ENCODE peak calls at places on chromosome 18, in eight cellular contexts. N, A, P, T, O, C, U and Z are unnamed samples.

GRCh38 chr18:22194151-22194598 is 24.8 kb downstream of the GATA6 start:
- DNase-seq in N (no peak), A (no peak), P (peak; percentile 51), T (no peak), O (no peak), C (no peak), U (peak; percentile 72), Z (no peak)

GRCh38 chr18:32383040-32383819 is 87.5 kb downstream of the GAREM1 start:
- DNase-seq in N (peak; percentile 38), A (no peak), P (no peak), T (no peak), O (peak; percentile 53), C (no peak), U (peak; percentile 71), Z (no peak)

GRCh38 chr18:8167673-8168072 is 441.6 kb upstream of the RAB12 start:
- DNase-seq in N (no peak), A (no peak), P (no peak), T (no peak), O (no peak), C (no peak), U (no peak), Z (no peak)

GRCh38 chr18:379665-380356 is 112.0 kb upstream of the THOC1 start:
- DNase-seq in N (no peak), A (no peak), P (peak; percentile 27), T (no peak), O (no peak), C (no peak), U (no peak), Z (peak; percentile 64)

GRCh38 chr18:13436596-13436995 is 218.0 kb downstream of the LDLRAD4 start:
- DNase-seq in N (no peak), A (no peak), P (no peak), T (no peak), O (no peak), C (no peak), U (no peak), Z (no peak)

GRCh38 chr18:51110073-51110797 is 80.2 kb downstream of the SMAD4 start:
- DNase-seq in N (peak; percentile 35), A (peak; percentile 91), P (peak; percentile 55), T (peak; percentile 92), O (no peak), C (no peak), U (peak; percentile 98), Z (peak; percentile 60)

GRCh38 chr18:55502346-55502710 is 85.7 kb downstream of the TCF4 start:
- DNase-seq in N (no peak), A (no peak), P (no peak), T (no peak), O (no peak), C (no peak), U (peak; percentile 34), Z (no peak)

GRCh38 chr18:45777393-45777792 is 48.1 kb upstream of the SIGLEC15 start:
- DNase-seq in N (no peak), A (no peak), P (no peak), T (no peak), O (no peak), C (no peak), U (peak; percentile 92), Z (no peak)

GRCh38 chr18:55833543-55833942 is 245.6 kb upstream of the TCF4 start:
- DNase-seq in N (no peak), A (no peak), P (no peak), T (no peak), O (peak; percentile 93), C (no peak), U (peak; percentile 88), Z (no peak)

GRCh38 chr18:62809900-62810299 is 94.6 kb downstream of the PHLPP1 start:
- DNase-seq in N (no peak), A (no peak), P (no peak), T (no peak), O (no peak), C (no peak), U (no peak), Z (no peak)

GRCh38 chr18:23977709-23978483 is 36.7 kb upstream of the TTC39C start:
- DNase-seq in N (no peak), A (no peak), P (no peak), T (no peak), O (no peak), C (no peak), U (peak; percentile 3), Z (no peak)

GRCh38 chr18:69495338-69495737 is 94.7 kb downstream of the DOK6 start:
- DNase-seq in N (no peak), A (no peak), P (no peak), T (no peak), O (no peak), C (no peak), U (no peak), Z (no peak)

GRCh38 chr18:49050462-49050861 is 99.7 kb upstream of the SMAD7 start:
- DNase-seq in N (no peak), A (no peak), P (no peak), T (no peak), O (no peak), C (no peak), U (no peak), Z (no peak)

GRCh38 chr18:26764584-26764983 is 100.9 kb downstream of the AQP4 start:
- DNase-seq in N (no peak), A (no peak), P (no peak), T (no peak), O (no peak), C (no peak), U (peak; percentile 13), Z (no peak)

GRCh38 chr18:57780318-57781127 is 22.6 kb downstream of the ATP8B1 start:
- DNase-seq in N (no peak), A (no peak), P (peak; percentile 48), T (peak; percentile 35), O (peak; percentile 87), C (no peak), U (peak; percentile 86), Z (no peak)

DNA sequence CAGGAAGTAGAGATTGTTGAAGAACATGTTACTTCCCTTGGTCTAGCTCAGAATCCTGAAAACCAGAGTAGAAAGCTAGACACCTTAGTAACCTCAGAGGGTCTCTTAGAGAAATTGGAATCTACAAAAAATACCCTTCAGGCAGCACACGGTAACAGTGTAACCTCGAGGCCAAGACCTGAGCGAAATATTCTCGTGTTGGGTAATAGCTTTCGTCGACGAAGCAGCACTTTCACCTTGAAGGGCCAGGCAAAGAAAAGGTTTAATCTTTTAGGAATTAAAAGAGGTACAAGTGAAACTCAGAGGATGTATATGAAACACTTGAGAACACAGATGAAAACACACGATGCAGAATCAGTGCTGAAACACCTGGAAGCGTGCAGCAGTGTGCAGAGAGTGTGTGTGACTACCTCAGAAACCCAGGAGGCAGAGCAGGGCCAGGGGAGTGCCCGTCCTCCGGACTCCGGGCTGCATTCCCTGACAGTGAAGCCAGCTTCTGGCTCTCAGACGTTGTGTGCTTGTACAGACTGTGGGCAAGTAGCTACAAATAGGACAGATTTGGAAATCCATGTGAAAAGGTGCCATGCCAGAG is 34.5 kb downstream of the ZNF407 start:
- DNase-seq in N (no peak), A (no peak), P (no peak), T (no peak), O (no peak), C (no peak), U (no peak), Z (no peak)
- TF ChIP-seq CTCF in N (no peak), A (no peak), P (no peak), T (no peak), O (no peak), C (no peak), U (no peak), Z (no peak)

DNA sequence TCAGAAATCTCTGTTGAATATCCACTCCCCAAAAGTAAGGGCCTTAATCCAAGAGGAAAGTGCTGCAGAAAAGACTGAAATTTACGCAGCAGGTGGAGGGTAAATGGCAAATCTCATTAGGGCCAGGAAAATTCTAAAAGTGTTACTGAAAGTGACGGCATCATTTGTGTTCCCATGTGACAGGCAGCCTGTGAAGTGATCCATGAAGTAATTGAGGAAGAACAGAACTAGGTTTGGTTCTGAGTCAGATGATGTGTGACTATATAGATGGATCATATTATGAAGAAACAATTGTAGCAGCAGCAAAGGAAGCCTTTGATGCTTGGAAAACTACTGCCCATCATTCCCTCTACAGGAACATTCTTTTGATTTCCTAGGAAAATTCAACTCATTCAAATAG is 401.2 kb downstream of the TGIF1 start:
- DNase-seq in N (no peak), A (no peak), P (no peak), T (no peak), O (no peak), C (no peak), U (no peak), Z (no peak)
- TF ChIP-seq CTCF in N (no peak), A (no peak), P (no peak), T (no peak), O (no peak), C (no peak), U (no peak), Z (no peak)

GRCh38 chr18:54444309-54444914 is 86.7 kb downstream of the C18orf54 start:
- DNase-seq in N (peak; percentile 41), A (peak; percentile 57), P (peak; percentile 13), T (peak; percentile 22), O (peak; percentile 51), C (no peak), U (peak; percentile 68), Z (no peak)
- TF ChIP-seq CTCF in N (peak; percentile 56), A (peak; percentile 91), P (peak; percentile 44), T (peak; percentile 70), O (peak; percentile 89), C (no peak), U (peak; percentile 84), Z (peak; percentile 13)

GRCh38 chr18:10029711-10030110 is 115.9 kb downstream of the VAPA start:
- DNase-seq in N (no peak), A (no peak), P (no peak), T (no peak), O (no peak), C (no peak), U (no peak), Z (no peak)

GRCh38 chr18:10033038-10033437 is 119.2 kb downstream of the VAPA start:
- DNase-seq in N (no peak), A (no peak), P (no peak), T (no peak), O (no peak), C (no peak), U (no peak), Z (no peak)

GRCh38 chr18:10030816-10031541 is 117.2 kb downstream of the VAPA start:
- DNase-seq in N (no peak), A (no peak), P (no peak), T (no peak), O (no peak), C (no peak), U (no peak), Z (no peak)

GRCh38 chr18:10035306-10035991 is 121.6 kb downstream of the VAPA start:
- DNase-seq in N (peak; percentile 62), A (no peak), P (no peak), T (no peak), O (no peak), C (no peak), U (peak; percentile 86), Z (peak; percentile 77)

DNA sequence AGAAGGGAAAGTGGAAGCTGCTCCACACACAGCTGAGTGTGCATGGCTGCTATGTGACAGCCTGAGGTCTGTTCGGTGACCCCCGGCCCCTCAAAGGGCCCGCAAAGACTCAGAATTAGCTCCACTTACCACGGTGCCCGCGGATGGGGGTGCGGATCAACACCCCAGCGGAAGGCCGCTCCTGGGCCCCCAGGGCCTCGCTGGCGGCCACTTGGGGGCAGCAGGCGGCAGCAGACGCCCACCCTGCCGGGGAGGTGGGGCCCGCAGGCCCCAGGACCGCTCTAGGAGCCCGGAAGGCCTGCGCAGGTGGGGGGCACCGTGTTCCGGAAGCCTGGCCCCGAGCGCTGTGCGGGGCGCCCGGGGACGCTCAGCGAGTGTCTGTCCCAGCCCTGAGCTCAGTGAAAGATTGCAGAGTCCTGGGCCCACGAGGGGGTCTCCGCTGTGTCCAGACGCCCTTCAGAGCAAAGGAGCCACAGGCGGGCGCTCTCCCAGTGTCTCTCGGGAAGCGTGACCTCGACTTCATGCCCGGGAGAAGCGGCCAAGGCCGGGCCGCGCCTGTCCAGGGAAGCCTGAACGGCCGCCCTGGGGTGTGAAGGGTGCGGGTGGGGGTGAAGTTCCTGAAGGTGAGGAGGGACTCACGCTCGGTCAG is 118.6 kb downstream of the VAPA start:
- DNase-seq in N (no peak), A (no peak), P (no peak), T (peak; percentile 55), O (no peak), C (no peak), U (no peak), Z (no peak)
- TF ChIP-seq CTCF in N (no peak), A (no peak), P (peak; percentile 39), T (no peak), O (peak; percentile 44), C (no peak), U (peak; percentile 7), Z (no peak)